ENCODE peak calls at places on chromosomes 16 and 17, in ten cellular contexts. L is activated CD8-positive, alpha-beta T cell treated with anti-CD3 and anti-CD28 coated beads for 36 hours; M is tibial artery; F is mucosa of descending colon; E is progenitor cell of endocrine pancreas; D is AG09309; G is lower leg skin; R is cardiac muscle cell; H is GM12865; S is natural killer cell. K is an unnamed sample.

GRCh38 chr17:77375917-77376651 is 235.3 kb downstream of the SEC14L1 start:
- DNase-seq in L (peak), M (no peak), F (no peak), E (no peak), D (no peak), G (no peak), R (peak), H (no peak), S (peak), K (peak)

GRCh38 chr16:79609861-79610260 is 9.3 kb upstream of the MAF start:
- DNase-seq in L (no peak), M (no peak), F (no peak), E (no peak), D (no peak), G (no peak), R (no peak), H (no peak), S (no peak), K (no peak)

GRCh38 chr17:74360993-74361612 is 565 bp downstream of the BTBD17 start:
- DNase-seq in L (no peak), M (no peak), F (no peak), E (no peak), D (no peak), G (no peak), R (no peak), H (no peak), S (no peak), K (no peak)

GRCh38 chr16:79653337-79654000 is 52.9 kb upstream of the MAF start:
- DNase-seq in L (no peak), M (no peak), F (peak), E (no peak), D (no peak), G (no peak), R (peak), H (no peak), S (no peak), K (no peak)

GRCh38 chr17:37605813-37606505 is 3.3 kb downstream of the SYNRG start:
- DNase-seq in L (peak), M (no peak), F (peak), E (no peak), D (peak), G (no peak), R (no peak), H (peak), S (no peak), K (peak)

GRCh38 chr16:87324411-87325275 is 7.5 kb upstream of the C16orf95 start:
- DNase-seq in L (peak), M (no peak), F (peak), E (peak), D (no peak), G (peak), R (peak), H (peak), S (peak), K (peak)

GRCh38 chr16:51473091-51473490 is 322.0 kb upstream of the SALL1 start:
- DNase-seq in L (no peak), M (no peak), F (no peak), E (no peak), D (no peak), G (no peak), R (no peak), H (no peak), S (no peak), K (no peak)

GRCh38 chr16:1712791-1713261 is 6.8 kb downstream of the MAPK8IP3 start:
- DNase-seq in L (no peak), M (no peak), F (no peak), E (no peak), D (no peak), G (no peak), R (no peak), H (no peak), S (no peak), K (no peak)

GRCh38 chr17:38620551-38621277 is 15.0 kb upstream of the SRCIN1 start:
- DNase-seq in L (no peak), M (no peak), F (no peak), E (no peak), D (no peak), G (peak), R (no peak), H (no peak), S (no peak), K (peak)

GRCh38 chr16:21208429-21208828 is 2.9 kb downstream of the ZP2 start:
- DNase-seq in L (no peak), M (no peak), F (no peak), E (no peak), D (no peak), G (no peak), R (no peak), H (no peak), S (no peak), K (no peak)

GRCh38 chr16:2910441-2910840 is 1.3 kb upstream of the FLYWCH1 start:
- DNase-seq in L (no peak), M (no peak), F (no peak), E (no peak), D (peak), G (no peak), R (no peak), H (no peak), S (no peak), K (no peak)

GRCh38 chr16:46885960-46886763 is 2.0 kb downstream of the GPT2 start:
- DNase-seq in L (no peak), M (no peak), F (no peak), E (no peak), D (no peak), G (no peak), R (peak), H (no peak), S (no peak), K (no peak)

DNA sequence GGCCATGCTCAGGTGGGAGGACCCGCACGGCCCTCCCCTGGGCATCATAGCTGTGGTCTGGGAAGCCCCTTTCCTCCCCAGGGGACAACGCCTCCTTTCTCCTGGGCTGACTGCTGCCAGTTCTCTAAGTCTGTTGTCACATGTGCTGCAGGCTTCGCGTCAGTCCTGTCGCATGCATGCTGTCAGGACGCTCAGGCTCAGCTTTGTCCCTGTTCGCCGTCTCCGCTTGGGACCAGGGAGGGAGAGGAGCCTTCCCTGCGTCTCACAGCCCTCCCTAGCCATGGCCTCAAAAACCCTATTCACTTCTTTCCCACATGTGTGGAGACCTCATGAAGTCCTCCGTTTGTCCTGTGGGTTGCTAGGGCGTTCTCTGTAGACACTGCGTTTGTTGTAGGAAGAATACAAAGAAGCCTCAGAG is 21.4 kb downstream of the LDHD start:
- DNase-seq in L (no peak), M (no peak), F (no peak), E (no peak), D (no peak), G (no peak), R (no peak), H (no peak), S (no peak), K (no peak)
- TF ChIP-seq CTCF in L (no peak), M (no peak), F (no peak), E (no peak), D (no peak), G (no peak), R (no peak), H (no peak), S (no peak), K (no peak)

GRCh38 chr17:67366193-67367157 is at the start of gene PSMD12:
- DNase-seq in L (peak), M (peak), F (peak), E (peak), D (no peak), G (peak), R (peak), H (peak), S (peak), K (peak)
- TF ChIP-seq CTCF in L (no peak), M (peak), F (no peak), E (no peak), D (no peak), G (no peak), R (no peak), H (no peak), S (no peak), K (no peak)

GRCh38 chr16:68997564-68997963 is 107.9 kb upstream of the HAS3 start:
- DNase-seq in L (no peak), M (no peak), F (no peak), E (no peak), D (no peak), G (no peak), R (no peak), H (no peak), S (no peak), K (no peak)

GRCh38 chr16:68993885-68994284 is 111.6 kb upstream of the HAS3 start:
- DNase-seq in L (no peak), M (no peak), F (no peak), E (no peak), D (peak), G (no peak), R (no peak), H (no peak), S (no peak), K (no peak)

GRCh38 chr16:68994324-68994723 is 111.1 kb upstream of the HAS3 start:
- DNase-seq in L (no peak), M (no peak), F (no peak), E (no peak), D (no peak), G (no peak), R (no peak), H (no peak), S (no peak), K (no peak)

GRCh38 chr16:68993421-68993820 is 112.0 kb upstream of the HAS3 start:
- DNase-seq in L (no peak), M (no peak), F (no peak), E (no peak), D (no peak), G (no peak), R (no peak), H (no peak), S (no peak), K (no peak)

DNA sequence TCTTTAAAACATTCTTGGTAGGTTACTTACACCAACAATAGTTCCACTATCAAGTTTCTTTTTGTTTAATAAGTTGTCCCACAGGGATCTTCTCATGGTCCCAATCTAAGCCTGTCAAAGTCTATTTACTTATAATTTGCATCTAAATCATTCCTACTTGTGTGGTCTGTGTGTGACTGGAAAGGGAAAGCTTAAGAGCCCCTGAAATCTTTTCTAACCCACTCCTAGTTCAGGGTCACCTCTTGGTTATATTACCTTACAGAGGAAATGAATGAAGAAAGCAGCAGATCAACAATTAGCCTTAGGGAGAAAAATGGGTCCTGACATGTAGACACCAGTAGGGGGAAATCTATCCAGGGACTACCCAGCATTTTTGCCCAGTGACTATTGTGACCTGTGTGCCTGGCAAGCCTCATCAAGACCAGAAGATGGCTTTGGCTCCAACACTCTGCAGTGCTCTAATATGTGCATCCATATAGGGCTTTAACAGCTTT is 110.4 kb upstream of the HAS3 start:
- DNase-seq in L (no peak), M (no peak), F (peak), E (no peak), D (peak), G (no peak), R (peak), H (peak), S (no peak), K (no peak)
- TF ChIP-seq CTCF in L (no peak), M (no peak), F (no peak), E (peak), D (peak), G (no peak), R (peak), H (no peak), S (no peak), K (no peak)

GRCh38 chr17:65095465-65095864 is 38.9 kb upstream of the GNA13 start:
- DNase-seq in L (no peak), M (no peak), F (no peak), E (no peak), D (no peak), G (no peak), R (no peak), H (no peak), S (no peak), K (no peak)

GRCh38 chr17:65088621-65089385 is 32.3 kb upstream of the GNA13 start:
- DNase-seq in L (no peak), M (no peak), F (no peak), E (no peak), D (no peak), G (no peak), R (no peak), H (no peak), S (no peak), K (no peak)

GRCh38 chr17:65092262-65092661 is 35.7 kb upstream of the GNA13 start:
- DNase-seq in L (no peak), M (no peak), F (no peak), E (no peak), D (no peak), G (no peak), R (no peak), H (no peak), S (no peak), K (no peak)

GRCh38 chr17:65097110-65097509 is 40.1 kb upstream of the RGS9 start:
- DNase-seq in L (no peak), M (no peak), F (no peak), E (no peak), D (no peak), G (no peak), R (no peak), H (no peak), S (no peak), K (no peak)

GRCh38 chr17:65093930-65094329 is 37.4 kb upstream of the GNA13 start:
- DNase-seq in L (no peak), M (no peak), F (no peak), E (no peak), D (no peak), G (no peak), R (no peak), H (no peak), S (no peak), K (no peak)
- TF ChIP-seq CTCF in L (no peak), M (no peak), F (no peak), E (peak), D (peak), G (no peak), R (no peak), H (no peak), S (no peak), K (no peak)

DNA sequence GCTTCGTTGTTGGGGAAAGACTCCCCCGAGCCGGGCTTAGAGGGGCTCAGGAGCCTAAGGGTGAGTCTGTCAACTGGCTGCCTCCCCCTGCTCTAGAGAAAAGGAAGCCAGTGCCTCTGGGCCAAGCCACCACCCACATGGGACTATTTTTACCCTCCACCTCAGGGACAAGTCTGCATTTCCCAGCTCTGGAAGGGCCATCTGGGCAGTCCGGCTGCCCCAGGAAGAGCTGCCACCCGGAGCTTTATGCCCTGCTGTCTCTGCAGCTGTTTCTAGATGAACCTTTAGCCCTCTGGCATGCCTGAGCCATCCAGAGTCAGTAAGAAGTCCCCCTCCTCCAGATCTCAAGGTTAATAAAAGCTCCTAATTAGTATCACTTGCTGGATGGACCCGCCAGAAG is 5.3 kb upstream of the RPRML start:
- DNase-seq in L (no peak), M (no peak), F (peak), E (no peak), D (no peak), G (no peak), R (no peak), H (no peak), S (no peak), K (no peak)
- TF ChIP-seq CTCF in L (no peak), M (no peak), F (no peak), E (no peak), D (no peak), G (no peak), R (no peak), H (no peak), S (no peak), K (no peak)

GRCh38 chr17:17089796-17090641 is 47.8 kb downstream of the MPRIP start:
- DNase-seq in L (no peak), M (no peak), F (peak), E (no peak), D (no peak), G (peak), R (no peak), H (no peak), S (no peak), K (no peak)

GRCh38 chr17:17088104-17088485 is 45.8 kb downstream of the MPRIP start:
- DNase-seq in L (no peak), M (no peak), F (no peak), E (no peak), D (no peak), G (peak), R (no peak), H (no peak), S (no peak), K (no peak)

GRCh38 chr17:17089206-17089550 is 46.9 kb downstream of the MPRIP start:
- DNase-seq in L (peak), M (no peak), F (no peak), E (no peak), D (no peak), G (no peak), R (no peak), H (no peak), S (no peak), K (no peak)

GRCh38 chr17:17087424-17088103 is 45.3 kb downstream of the MPRIP start:
- DNase-seq in L (no peak), M (no peak), F (no peak), E (no peak), D (no peak), G (peak), R (no peak), H (no peak), S (no peak), K (no peak)

DNA sequence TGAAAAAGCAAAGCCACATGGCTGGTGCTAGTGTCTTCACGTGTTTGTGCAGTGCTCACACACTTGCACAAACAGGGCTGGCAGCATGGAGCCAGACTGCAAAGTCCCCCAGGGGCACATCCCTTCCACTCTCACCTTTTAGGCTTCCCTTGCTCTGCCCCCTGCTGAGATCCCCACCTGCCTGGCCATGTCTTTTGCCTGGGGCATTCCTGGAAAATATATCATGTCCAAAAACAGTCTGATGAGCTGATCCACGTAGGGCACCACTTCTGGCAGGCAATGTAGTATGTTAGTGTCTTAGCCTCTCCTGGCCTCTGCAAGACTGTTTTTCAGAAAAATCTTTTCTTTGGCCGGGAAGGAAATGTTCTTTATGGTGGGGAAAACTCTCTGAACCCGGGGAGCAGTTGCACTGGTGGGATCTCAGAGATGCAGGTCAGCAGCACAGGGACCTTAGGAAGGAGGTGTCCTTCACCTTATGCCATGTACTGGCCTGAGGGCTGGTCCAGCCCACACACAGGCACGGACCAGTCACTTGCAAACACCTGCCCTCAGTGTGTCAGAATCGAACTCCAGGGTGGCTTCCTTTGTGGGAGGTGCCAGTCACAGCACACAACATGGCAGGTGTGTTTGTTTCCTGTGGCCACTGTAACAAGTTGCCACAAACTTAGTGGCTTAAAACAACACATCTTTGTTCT is 46.4 kb downstream of the MPRIP start:
- DNase-seq in L (peak), M (no peak), F (no peak), E (no peak), D (no peak), G (peak), R (no peak), H (peak), S (no peak), K (no peak)
- TF ChIP-seq CTCF in L (no peak), M (no peak), F (no peak), E (no peak), D (no peak), G (no peak), R (no peak), H (no peak), S (no peak), K (no peak)

GRCh38 chr17:44266402-44267164 is 1.4 kb downstream of the SLC4A1 start:
- DNase-seq in L (no peak), M (no peak), F (no peak), E (no peak), D (no peak), G (no peak), R (no peak), H (peak), S (no peak), K (no peak)
- TF ChIP-seq CTCF in L (no peak), M (no peak), F (no peak), E (no peak), D (no peak), G (no peak), R (no peak), H (no peak), S (no peak), K (no peak)

DNA sequence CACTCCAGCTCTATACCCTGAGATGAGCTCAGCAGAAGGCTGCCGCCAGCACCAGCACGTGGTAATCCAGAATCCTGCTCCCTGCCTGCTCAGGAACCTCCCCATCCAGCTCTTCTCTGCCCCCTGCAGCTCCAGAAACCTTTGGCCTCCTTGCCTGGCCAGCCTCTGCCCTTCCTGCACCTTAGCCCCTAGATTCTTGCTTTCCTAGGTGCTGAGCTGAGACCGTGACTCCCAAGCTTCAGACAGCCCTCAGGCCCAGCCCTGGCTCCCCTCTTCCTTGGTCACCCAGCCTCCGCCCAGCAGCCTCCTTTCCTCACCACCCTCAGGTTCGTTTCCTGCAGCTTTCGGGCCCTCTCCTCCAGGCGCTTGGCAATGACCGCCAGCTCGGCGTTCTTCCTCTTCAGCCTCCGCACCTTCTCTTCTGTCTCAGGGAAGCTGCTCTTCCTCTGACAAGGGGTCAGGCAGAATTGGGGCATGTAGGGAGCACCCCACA is 2.6 kb downstream of the TSPOAP1 start:
- DNase-seq in L (no peak), M (no peak), F (no peak), E (no peak), D (no peak), G (no peak), R (no peak), H (no peak), S (no peak), K (no peak)
- TF ChIP-seq CTCF in L (no peak), M (no peak), F (no peak), E (no peak), D (no peak), G (no peak), R (no peak), H (no peak), S (no peak), K (no peak)

GRCh38 chr17:34626141-34626681 is 46.8 kb downstream of the TMEM132E start:
- DNase-seq in L (no peak), M (no peak), F (no peak), E (no peak), D (no peak), G (no peak), R (no peak), H (no peak), S (no peak), K (no peak)
- TF ChIP-seq CTCF in L (no peak), M (no peak), F (no peak), E (no peak), D (no peak), G (no peak), R (no peak), H (no peak), S (no peak), K (no peak)

K was measured in GM13977.